ENCODE peak calls at places on chromosomes 16 and 17, in six cellular contexts. O is Right ventricle myocardium superior; F is AG04449; A is nephron progenitor cell; G is stimulated activated naive B cell treated with anti-CD40 and anti-IgM and Interleukin-4, amounts not matched to agents 10 μg/mL and 1 μg/mL and 100 μg/mL, for 72 hours; X is adrenal gland. T is an unnamed sample.

GRCh38 chr17:7703584-7704574 is 1.1 kb upstream of the EFNB3 start:
- DNase-seq in F (no peak), G (no peak), O (peak; percentile 31), X (no peak), A (peak; percentile 81), T (no peak)

GRCh38 chr17:3035256-3035967 is 28.0 kb downstream of the OR1D5 start:
- DNase-seq in G (no peak), A (no peak), F (no peak), O (no peak), X (no peak), T (no peak)

GRCh38 chr16:50152807-50153647 is at the start of gene TENT4B:
- DNase-seq in G (peak; percentile 87), A (peak; percentile 84), F (no peak), O (peak; percentile 92), X (peak; percentile 87), T (peak; percentile 92)

GRCh38 chr16:64240586-64240985 is 881.3 kb downstream of the CDH11 start:
- DNase-seq in O (no peak), F (no peak), X (no peak), A (no peak), G (no peak), T (no peak)

GRCh38 chr17:489758-490329 is 137.2 kb upstream of the RPH3AL start:
- DNase-seq in X (no peak), F (no peak), A (peak; percentile 47), O (peak; percentile 65), G (no peak), T (peak; percentile 64)

GRCh38 chr16:58426095-58426494 is 33.8 kb downstream of the GINS3 start:
- DNase-seq in O (no peak), F (no peak), G (peak; percentile 32), A (no peak), X (peak; percentile 36), T (no peak)

GRCh38 chr17:41369023-41369422 is 590 bp downstream of the KRT33B start:
- DNase-seq in G (no peak), A (no peak), F (no peak), O (no peak), X (no peak), T (no peak)

GRCh38 chr17:57603978-57604377 is 141.1 kb downstream of the CCDC182 start:
- DNase-seq in X (peak; percentile 38), O (no peak), G (peak; percentile 78), A (no peak), F (no peak), T (no peak)

GRCh38 chr17:44315760-44316731 is 7.6 kb downstream of the RUNDC3A start:
- DNase-seq in A (peak; percentile 65), O (no peak), X (no peak), F (no peak), G (no peak), T (no peak)

GRCh38 chr16:84245933-84246678 is 6.3 kb upstream of the KCNG4 start:
- DNase-seq in F (no peak), A (no peak), O (no peak), X (no peak), G (no peak), T (no peak)

GRCh38 chr17:42135664-42136653 is 13.4 kb downstream of the HSPB9 start:
- DNase-seq in A (no peak), O (peak; percentile 80), G (no peak), X (peak; percentile 88), F (no peak), T (peak; percentile 78)

GRCh38 chr16:86218479-86219170 is 291.7 kb upstream of the FOXF1 start:
- DNase-seq in X (no peak), G (no peak), A (no peak), F (no peak), O (no peak), T (no peak)

GRCh38 chr16:17375388-17376304 is 95.1 kb downstream of the XYLT1 start:
- DNase-seq in O (no peak), A (no peak), X (no peak), F (no peak), G (peak; percentile 86), T (no peak)

GRCh38 chr17:40180694-40181093 is 3.4 kb downstream of the RAPGEFL1 start:
- DNase-seq in F (no peak), G (no peak), A (no peak), O (no peak), X (no peak), T (no peak)

GRCh38 chr16:31869511-31870201 is 4.0 kb upstream of the ZNF267 start:
- DNase-seq in F (peak; percentile 23), O (peak; percentile 54), G (peak; percentile 59), A (no peak), X (peak; percentile 78), T (peak; percentile 32)

GRCh38 chr16:86277236-86277635 is 233.1 kb upstream of the FOXF1 start:
- DNase-seq in X (no peak), O (no peak), F (no peak), A (no peak), G (no peak), T (no peak)

GRCh38 chr17:65441053-65441635 is 120.3 kb downstream of the AXIN2 start:
- DNase-seq in A (no peak), X (no peak), G (no peak), O (no peak), F (no peak), T (no peak)

GRCh38 chr16:85413713-85414663 is 199.1 kb upstream of the GSE1 start:
- DNase-seq in X (no peak), A (no peak), O (no peak), F (no peak), G (no peak), T (no peak)

GRCh38 chr16:84650062-84650991 is 2.0 kb downstream of the KLHL36 start:
- DNase-seq in X (peak; percentile 46), A (no peak), O (no peak), G (no peak), F (peak; percentile 58), T (no peak)

GRCh38 chr17:61414141-61414935 is 14.7 kb downstream of the TBX2 start:
- DNase-seq in G (no peak), A (no peak), F (no peak), O (peak; percentile 64), X (peak; percentile 65), T (peak; percentile 52)

GRCh38 chr17:2056221-2057129 is 1.6 kb downstream of the HIC1 start:
- DNase-seq in G (peak; percentile 24), F (no peak), O (peak; percentile 56), A (peak; percentile 53), X (no peak), T (peak; percentile 60)

GRCh38 chr16:5516115-5516514 is 418.5 kb upstream of the EEF2KMT start:
- DNase-seq in O (no peak), X (no peak), G (no peak), F (no peak), A (no peak), T (no peak)

GRCh38 chr16:560701-561412 is 663 bp downstream of the PRR35 start:
- DNase-seq in O (no peak), X (no peak), F (no peak), G (no peak), A (no peak), T (no peak)

GRCh38 chr17:1217030-1217429 is 37.2 kb upstream of the ABR start:
- DNase-seq in A (no peak), F (no peak), G (no peak), X (no peak), O (no peak), T (no peak)

GRCh38 chr16:88610080-88610479 is 28.3 kb upstream of the IL17C start:
- DNase-seq in A (no peak), O (no peak), X (no peak), G (no peak), F (no peak), T (no peak)

GRCh38 chr17:77916771-77917481 is 41.6 kb upstream of the TNRC6C start:
- DNase-seq in A (no peak), O (no peak), G (peak; percentile 72), X (no peak), F (no peak), T (no peak)

GRCh38 chr17:82603981-82604448 is 44.2 kb downstream of the WDR45B start:
- DNase-seq in G (no peak), F (no peak), A (no peak), X (peak; percentile 80), O (peak; percentile 79), T (peak; percentile 66)

GRCh38 chr16:16041196-16041892 is 91.9 kb downstream of the ABCC1 start:
- DNase-seq in F (no peak), G (no peak), A (no peak), O (no peak), X (no peak), T (no peak)

GRCh38 chr16:76071690-76072089 is 205.5 kb upstream of the CNTNAP4 start:
- DNase-seq in A (no peak), G (no peak), X (no peak), O (no peak), F (no peak), T (no peak)

GRCh38 chr16:84833542-84834402 is 14.0 kb downstream of the CRISPLD2 start:
- DNase-seq in A (no peak), X (no peak), F (no peak), G (no peak), O (no peak), T (no peak)

GRCh38 chr16:67216612-67217490 is 10.1 kb upstream of the TMEM208 start:
- DNase-seq in F (no peak), A (no peak), O (peak; percentile 78), G (no peak), X (peak; percentile 70), T (peak; percentile 72)

GRCh38 chr17:44074231-44074910 is 3.8 kb downstream of the G6PC3 start:
- DNase-seq in G (no peak), F (no peak), O (no peak), X (peak; percentile 15), A (no peak), T (no peak)

GRCh38 chr17:4509402-4509801 is 10.7 kb downstream of the SPNS2 start:
- DNase-seq in X (no peak), G (no peak), O (no peak), A (no peak), F (no peak), T (no peak)

GRCh38 chr17:2707721-2708584 is 3.6 kb downstream of the CLUH start:
- DNase-seq in X (peak; percentile 90), O (peak; percentile 88), A (peak; percentile 58), G (no peak), F (no peak), T (peak; percentile 91)

GRCh38 chr16:11079657-11080187 is 135.4 kb downstream of the CLEC16A start:
- DNase-seq in G (no peak), X (no peak), O (no peak), F (peak; percentile 95), A (no peak), T (no peak)

GRCh38 chr16:24988593-24989338 is 26.4 kb downstream of the ARHGAP17 start:
- DNase-seq in F (no peak), O (no peak), A (no peak), G (no peak), X (peak; percentile 53), T (no peak)